ENCODE peak calls at places on chromosomes 5 and 9, in seven cellular contexts. X is PC-3, J is transverse colon, W is lower lobe of right lung, S is HFF-Myc, P is HCT116, H is astrocyte of the spinal cord. L is an unnamed sample.

GRCh38 chr5:14337603-14338002 is 194.5 kb downstream of the TRIO start:
- DNase-seq in X (no peak), S (no peak), W (no peak), H (no peak), P (no peak), J (no peak), L (no peak)

GRCh38 chr9:8012986-8013385 is 213.4 kb upstream of the DMAC1 start:
- DNase-seq in P (no peak), J (no peak), S (no peak), W (no peak), H (no peak), X (no peak), L (no peak)

GRCh38 chr5:26761040-26761439 is 277.3 kb downstream of the CDH9 start:
- DNase-seq in H (no peak), W (no peak), J (no peak), P (no peak), X (no peak), S (no peak), L (no peak)

GRCh38 chr5:74476197-74477081 is 164.1 kb downstream of the ENC1 start:
- DNase-seq in W (no peak), P (no peak), S (no peak), H (no peak), J (no peak), X (no peak), L (no peak)

GRCh38 chr5:107636555-107636954 is 34.2 kb downstream of the EFNA5 start:
- DNase-seq in W (no peak), P (no peak), J (no peak), H (no peak), X (no peak), S (no peak), L (no peak)

GRCh38 chr9:113857875-113858274 is 18.2 kb upstream of the ZNF618 start:
- DNase-seq in W (peak), S (no peak), J (peak), H (no peak), X (no peak), P (no peak), L (no peak)

GRCh38 chr9:134187821-134188420 is 23.6 kb upstream of the RNU6ATAC start:
- DNase-seq in X (no peak), J (no peak), P (no peak), H (no peak), W (no peak), S (no peak), L (no peak)

GRCh38 chr9:88221110-88221509 is 82.8 kb upstream of the SPATA31C2 start:
- DNase-seq in H (no peak), P (no peak), W (no peak), J (no peak), X (no peak), S (no peak), L (no peak)

GRCh38 chr5:178069909-178070308 is 43.4 kb upstream of the N4BP3 start:
- DNase-seq in P (peak), H (no peak), X (peak), W (no peak), S (no peak), J (peak), L (no peak)

GRCh38 chr9:112755675-112756074 is 5.1 kb downstream of the SNX30 start:
- DNase-seq in X (no peak), P (no peak), W (no peak), J (no peak), H (no peak), S (no peak), L (no peak)

GRCh38 chr5:2751592-2752021 is at the start of gene IRX2:
- DNase-seq in H (peak), J (peak), X (peak), P (no peak), W (peak), S (peak), L (peak)

GRCh38 chr5:57383093-57383861 is 99.3 kb downstream of the ACTBL2 start:
- DNase-seq in H (peak), J (no peak), P (peak), S (peak), W (no peak), X (peak), L (peak)

GRCh38 chr5:176440932-176441706 is 7.1 kb upstream of the FAF2 start:
- DNase-seq in W (no peak), H (no peak), S (no peak), P (no peak), J (no peak), X (no peak), L (no peak)

GRCh38 chr5:95080026-95080425 is 204.9 kb downstream of the MCTP1 start:
- DNase-seq in P (no peak), S (no peak), X (no peak), W (no peak), J (no peak), H (no peak), L (no peak)
- H3K4me3 ChIP-seq in P (no peak), S (no peak), X (peak), W (peak), J (no peak), H (no peak), L (no peak)

GRCh38 chr9:38127271-38127839 is 58.3 kb upstream of the SHB start:
- DNase-seq in W (no peak), S (no peak), X (no peak), H (peak), P (no peak), J (no peak), L (no peak)
- TF ChIP-seq CTCF in W (no peak), S (no peak), X (no peak), H (no peak), P (no peak), J (no peak), L (no peak)

DNA sequence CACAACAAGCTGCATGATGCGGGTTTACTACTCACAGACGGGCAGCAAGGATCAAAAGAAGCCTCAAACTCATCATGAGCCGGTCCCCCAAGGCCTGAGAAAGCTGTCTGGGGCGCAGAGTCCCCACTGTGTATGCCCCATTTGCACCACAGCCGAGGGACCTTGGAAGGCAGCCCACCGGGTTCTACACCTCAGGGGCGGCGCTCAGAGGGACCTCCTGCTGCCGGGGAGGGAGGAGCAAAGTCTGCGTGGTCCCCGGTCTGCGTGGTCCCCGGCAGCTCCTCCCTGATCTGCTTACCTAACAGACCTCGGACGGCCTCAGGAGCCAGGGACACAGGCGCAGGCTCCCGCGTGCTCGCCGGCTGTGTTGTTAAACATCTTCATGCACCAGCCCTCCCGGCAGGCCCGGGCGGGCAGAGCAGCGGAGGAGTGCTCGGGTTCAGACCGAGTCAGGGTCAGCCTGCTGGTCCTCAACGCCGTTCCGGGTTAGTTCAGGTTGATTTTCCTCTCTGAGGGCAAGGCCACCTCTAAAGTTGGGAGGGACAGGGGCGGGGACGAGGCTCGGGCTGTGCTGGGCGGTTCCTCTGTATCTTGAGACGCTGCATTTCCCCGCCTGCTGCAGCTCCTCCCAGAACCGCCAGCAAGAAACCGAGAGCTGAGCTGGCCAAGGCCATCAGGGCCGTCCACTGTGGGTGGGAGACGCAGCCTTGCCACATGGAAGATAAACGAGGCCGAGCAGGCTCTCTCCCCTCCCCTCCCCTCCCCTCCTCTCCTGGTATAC is 74.6 kb downstream of the MRPL36 start:
- DNase-seq in J (no peak), H (no peak), X (no peak), P (no peak), W (peak), S (peak), L (no peak)
- H3K4me3 ChIP-seq in J (no peak), H (no peak), X (no peak), P (no peak), W (peak), S (no peak), L (no peak)

DNA sequence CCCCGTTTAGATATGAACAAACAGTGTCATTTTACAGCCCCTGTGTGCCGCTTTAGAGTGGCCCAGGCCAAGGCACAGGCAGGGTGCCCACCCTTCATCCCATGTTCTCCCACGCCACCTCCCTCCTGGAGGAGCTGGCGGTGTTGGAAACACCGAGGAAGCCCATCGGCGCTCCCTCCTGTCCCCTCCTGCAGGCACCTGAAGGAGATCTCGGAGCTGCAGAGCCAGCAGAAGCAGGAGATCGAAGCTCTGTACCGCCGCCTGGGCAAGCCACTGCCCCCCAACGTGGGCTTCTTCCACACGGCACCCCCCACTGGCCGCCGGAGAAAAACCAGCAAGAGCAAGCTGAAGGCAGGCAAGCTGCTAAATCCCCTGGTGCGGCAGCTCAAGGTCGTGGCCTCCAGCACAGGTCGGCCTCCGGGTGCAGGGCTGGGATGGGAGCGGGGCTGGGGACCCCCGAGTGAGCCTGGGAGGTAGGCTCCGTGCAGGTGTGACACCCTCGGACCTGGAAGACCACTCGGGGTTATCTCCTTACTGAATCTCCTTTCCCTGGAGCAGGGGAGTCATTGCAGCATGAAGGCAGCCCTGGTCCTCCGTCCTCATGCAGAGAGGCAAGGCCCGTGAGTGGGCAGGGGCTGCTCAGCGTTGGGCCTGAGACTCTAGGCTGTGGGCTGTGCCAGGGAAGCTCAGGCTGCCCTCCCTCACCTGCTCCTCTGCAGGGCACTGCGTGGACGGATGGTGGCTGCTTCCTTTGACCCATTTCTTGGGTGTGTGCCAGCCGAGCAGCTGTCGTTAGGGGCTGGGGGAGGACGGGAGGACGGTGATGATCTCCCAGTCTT is 113.9 kb downstream of the WNK2 start:
- DNase-seq in S (no peak), X (no peak), J (no peak), H (no peak), W (peak), P (no peak), L (no peak)
- TF ChIP-seq CTCF in S (no peak), X (no peak), J (no peak), H (no peak), W (no peak), P (no peak), L (no peak)

DNA sequence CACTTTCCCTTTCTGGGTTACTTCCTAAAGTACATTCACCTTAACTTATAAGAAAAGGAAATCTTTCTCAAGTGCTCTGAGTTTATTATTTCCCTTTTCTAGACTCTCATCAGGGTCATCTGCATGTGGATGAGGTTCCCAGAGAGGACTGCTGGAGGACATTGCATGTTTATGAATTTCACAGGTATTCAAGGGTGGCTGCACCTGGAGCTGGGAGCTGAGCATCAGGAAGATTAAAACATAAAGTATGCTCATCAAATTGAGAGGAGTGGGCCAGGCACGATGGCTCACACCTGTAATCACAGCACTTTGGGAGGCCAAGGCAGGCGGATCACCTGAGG is 34.7 kb upstream of the PLIN2 start:
- DNase-seq in H (no peak), J (no peak), W (no peak), S (no peak), P (no peak), X (no peak), L (no peak)
- H3K4me3 ChIP-seq in H (no peak), J (no peak), W (no peak), S (no peak), P (no peak), X (no peak), L (no peak)

GRCh38 chr9:128203024-128203841 is at the start of gene DNM1:
- DNase-seq in P (no peak), W (peak), J (peak), H (peak), S (no peak), X (peak), L (peak)
- TF ChIP-seq CTCF in P (peak), W (peak), J (peak), H (peak), S (peak), X (peak), L (no peak)

GRCh38 chr5:132497488-132497997 is 7.0 kb upstream of the IRF1 start:
- DNase-seq in W (peak), H (peak), P (no peak), S (peak), X (peak), J (peak), L (peak)
- H3K4me3 ChIP-seq in W (peak), H (peak), P (peak), S (peak), X (peak), J (peak), L (peak)

GRCh38 chr9:137235424-137236237 is 4.9 kb downstream of the SLC34A3 start:
- DNase-seq in W (no peak), S (no peak), X (no peak), J (no peak), P (no peak), H (no peak), L (no peak)
- TF ChIP-seq CTCF in W (no peak), S (no peak), X (no peak), J (no peak), P (no peak), H (no peak), L (peak)

GRCh38 chr5:171175746-171176145 is 133.3 kb upstream of the TLX3 start:
- DNase-seq in J (no peak), S (no peak), P (no peak), X (no peak), W (no peak), H (no peak), L (no peak)
- H3K4me3 ChIP-seq in J (no peak), S (no peak), P (no peak), X (no peak), W (no peak), H (no peak), L (no peak)